ENCODE peak calls at places on chromosomes 4 and X, in nine cellular contexts. U, M, D, B, V, X, C, T and P are unnamed samples.

GRCh38 chr4:76752911-76753494 is 144.9 kb downstream of the SOWAHB start:
- DNase-seq in T (peak), D (peak), B (no peak), C (no peak), V (no peak), X (no peak), U (no peak), M (no peak), P (peak)

GRCh38 chr4:120007171-120007894 is 59.3 kb downstream of the MAD2L1 start:
- DNase-seq in C (no peak), X (no peak), D (no peak), T (no peak), M (no peak), U (no peak), B (no peak), V (no peak), P (no peak)

GRCh38 chrX:153413731-153414130 is 2.5 kb downstream of the ZFP92 start:
- DNase-seq in T (no peak), V (no peak), U (no peak), B (peak), D (no peak), C (no peak), M (no peak), X (no peak), P (no peak)

GRCh38 chrX:2351999-2352995 is 148.5 kb downstream of the DHRSX start:
- DNase-seq in T (peak), V (no peak), D (no peak), C (no peak), U (no peak), B (no peak), X (no peak), M (no peak), P (no peak)

GRCh38 chr4:78806943-78807458 is 30.9 kb downstream of the BMP2K start:
- DNase-seq in T (no peak), U (no peak), X (no peak), D (no peak), M (no peak), V (no peak), C (no peak), B (no peak), P (no peak)

GRCh38 chr4:113292371-113293042 is 243.1 kb downstream of the ANK2 start:
- DNase-seq in T (no peak), V (peak), X (peak), D (no peak), U (no peak), B (no peak), C (no peak), M (peak), P (no peak)

GRCh38 chr4:56182356-56182755 is 204.9 kb downstream of the AASDH start:
- DNase-seq in D (no peak), X (no peak), B (no peak), T (no peak), C (no peak), V (no peak), M (no peak), U (no peak), P (no peak)

GRCh38 chrX:42567268-42567667 is 210.7 kb downstream of the PPP1R2C start:
- DNase-seq in C (no peak), B (no peak), D (no peak), X (no peak), T (no peak), V (no peak), U (no peak), M (no peak), P (no peak)

GRCh38 chrX:13152511-13152868 is 108.1 kb upstream of the FAM9C start:
- DNase-seq in B (no peak), D (no peak), X (no peak), M (no peak), V (no peak), T (no peak), C (no peak), U (no peak), P (no peak)

GRCh38 chrX:1493877-1494510 is 41.3 kb upstream of the ASMTL start:
- DNase-seq in X (peak), U (no peak), T (no peak), V (no peak), B (peak), C (no peak), D (no peak), M (no peak), P (no peak)

GRCh38 chr4:1705732-1706131 is 6.4 kb downstream of the SLBP start:
- DNase-seq in C (no peak), V (no peak), X (no peak), T (no peak), B (no peak), U (no peak), M (peak), D (no peak), P (no peak)

GRCh38 chr4:70688795-70689231 is 481 bp downstream of the UTP3 start:
- DNase-seq in C (no peak), T (no peak), X (peak), V (no peak), D (no peak), M (no peak), B (peak), U (no peak), P (no peak)

GRCh38 chr4:124530464-124531077 is 182.0 kb downstream of the ANKRD50 start:
- DNase-seq in T (no peak), C (no peak), U (no peak), D (no peak), X (no peak), M (no peak), V (no peak), B (no peak), P (no peak)

GRCh38 chrX:108447303-108447702 is 7.7 kb downstream of the COL4A5 start:
- DNase-seq in U (no peak), X (no peak), V (no peak), D (no peak), T (no peak), M (no peak), C (no peak), B (no peak), P (no peak)

GRCh38 chrX:97587171-97587570 is 703.5 kb downstream of the RPA4 start:
- DNase-seq in M (no peak), D (no peak), B (no peak), T (no peak), U (no peak), V (no peak), C (no peak), X (no peak), P (no peak)

GRCh38 chr4:165293061-165293460 is 34.4 kb upstream of the MSMO1 start:
- DNase-seq in T (no peak), D (no peak), B (no peak), X (no peak), U (no peak), M (no peak), V (peak), C (no peak), P (no peak)

GRCh38 chr4:3013839-3014350 is 50.5 kb downstream of the GRK4 start:
- DNase-seq in D (no peak), M (no peak), V (no peak), T (no peak), X (no peak), B (no peak), U (no peak), C (peak), P (no peak)

GRCh38 chr4:3371038-3371437 is 70.7 kb upstream of the HGFAC start:
- DNase-seq in U (no peak), V (no peak), T (peak), M (peak), C (no peak), D (no peak), B (peak), X (no peak), P (peak)

GRCh38 chr4:141458501-141458900 is 177.9 kb upstream of the IL15 start:
- DNase-seq in B (no peak), X (no peak), U (no peak), T (peak), D (no peak), V (no peak), C (no peak), M (no peak), P (no peak)

GRCh38 chr4:985123-985830 is 1.6 kb upstream of the IDUA start:
- DNase-seq in U (no peak), X (peak), M (no peak), C (no peak), D (no peak), T (peak), V (no peak), B (peak), P (no peak)

GRCh38 chr4:80261989-80262600 is 4.4 kb upstream of the FGF5 start:
- DNase-seq in D (no peak), C (no peak), V (no peak), M (no peak), T (no peak), U (no peak), B (no peak), X (no peak), P (no peak)

GRCh38 chr4:122746485-122746965 is 14.0 kb downstream of the BBS12 start:
- DNase-seq in T (no peak), U (no peak), D (no peak), X (no peak), B (no peak), C (no peak), M (no peak), V (no peak), P (no peak)

GRCh38 chrX:69025802-69026301 is 139.4 kb downstream of the PJA1 start:
- DNase-seq in M (no peak), C (no peak), B (no peak), V (no peak), U (no peak), X (no peak), D (no peak), T (no peak), P (no peak)

GRCh38 chr4:183492791-183493221 is 12.1 kb upstream of the ING2 start:
- DNase-seq in T (peak), C (no peak), M (no peak), U (no peak), B (no peak), D (no peak), X (no peak), V (no peak), P (no peak)

GRCh38 chrX:139933904-139934303 is 1.1 kb upstream of the ATP11C start:
- DNase-seq in X (peak), M (no peak), T (no peak), U (no peak), B (no peak), C (no peak), V (no peak), D (no peak), P (no peak)

GRCh38 chr4:182258441-182259031 is 15.3 kb downstream of the TENM3 start:
- DNase-seq in C (no peak), M (no peak), X (no peak), D (no peak), U (no peak), T (no peak), V (no peak), B (no peak), P (no peak)

GRCh38 chrX:33735182-33735581 is 396.9 kb downstream of the FAM47A start:
- DNase-seq in X (no peak), U (no peak), D (no peak), V (no peak), C (no peak), B (no peak), T (no peak), M (no peak), P (no peak)

GRCh38 chr4:147760695-147761094 is 28.8 kb downstream of the ARHGAP10 start:
- DNase-seq in X (peak), U (peak), C (no peak), M (peak), D (no peak), V (no peak), T (no peak), B (no peak), P (no peak)

GRCh38 chr4:169338246-169338645 is 67.5 kb upstream of the SH3RF1 start:
- DNase-seq in V (no peak), X (no peak), M (no peak), B (no peak), T (no peak), U (no peak), D (no peak), C (no peak), P (no peak)

GRCh38 chrX:7316887-7317286 is 168.9 kb upstream of the PUDP start:
- DNase-seq in U (no peak), T (no peak), D (no peak), B (no peak), C (no peak), V (no peak), M (no peak), X (no peak), P (no peak)

GRCh38 chrX:8988456-8988855 is 45.5 kb downstream of the FAM9B start:
- DNase-seq in T (no peak), U (peak), X (no peak), V (no peak), B (peak), C (no peak), M (no peak), D (no peak), P (no peak)

GRCh38 chr4:20086067-20086466 is 165.6 kb upstream of the SLIT2 start:
- DNase-seq in M (no peak), U (no peak), C (no peak), V (no peak), T (no peak), B (no peak), D (no peak), X (no peak), P (no peak)

GRCh38 chr4:128769011-128769410 is 40.5 kb upstream of the JADE1 start:
- DNase-seq in M (no peak), V (no peak), U (no peak), B (no peak), D (no peak), X (no peak), C (no peak), T (no peak), P (no peak)

GRCh38 chr4:53531695-53532224 is 59.5 kb downstream of the LNX1 start:
- DNase-seq in C (no peak), X (no peak), M (no peak), B (no peak), U (no peak), V (no peak), D (no peak), T (no peak), P (no peak)

GRCh38 chr4:53527930-53528329 is 63.4 kb downstream of the LNX1 start:
- DNase-seq in M (no peak), V (no peak), X (no peak), T (no peak), B (no peak), D (no peak), U (no peak), C (no peak), P (no peak)

GRCh38 chr4:53529025-53529424 is 62.3 kb downstream of the LNX1 start:
- DNase-seq in M (no peak), T (no peak), U (no peak), B (no peak), D (no peak), C (no peak), V (no peak), X (no peak), P (no peak)

GRCh38 chr4:53522334-53522733 is 69.0 kb downstream of the LNX1 start:
- DNase-seq in U (no peak), B (no peak), D (no peak), T (no peak), M (no peak), C (no peak), X (no peak), V (no peak), P (no peak)

DNA sequence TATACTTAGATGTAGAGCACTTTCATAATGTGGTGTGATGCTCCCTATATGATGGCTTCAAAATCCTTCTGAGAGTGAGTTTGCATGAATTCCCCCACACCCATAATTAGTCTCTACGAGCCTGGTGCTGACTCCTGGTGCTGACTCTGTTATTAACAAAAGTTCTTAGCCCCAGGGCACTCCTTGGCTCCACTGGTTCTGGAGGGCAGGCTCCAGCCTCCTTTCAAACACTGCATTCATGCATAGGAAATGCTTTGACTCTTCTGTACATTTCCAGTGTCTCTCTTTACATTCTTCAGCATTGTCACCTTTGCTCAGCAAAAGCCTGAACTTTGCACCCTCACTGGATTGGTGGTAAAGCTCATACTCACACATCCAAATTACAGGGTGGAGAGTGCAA is 63.9 kb downstream of the LNX1 start:
- DNase-seq in V (no peak), B (no peak), T (no peak), D (no peak), U (no peak), X (no peak), M (no peak), C (no peak), P (no peak)
- TF ChIP-seq POLR2A in V (no peak), B (no peak), T (no peak), D (no peak), U (no peak), X (no peak), M (no peak), C (no peak), P (no peak)

GRCh38 chrX:37653397-37654085 is 32.0 kb upstream of the XK start:
- DNase-seq in C (no peak), V (no peak), U (no peak), M (no peak), T (no peak), X (no peak), B (no peak), D (no peak), P (no peak)

GRCh38 chrX:37652053-37652452 is 33.5 kb upstream of the XK start:
- DNase-seq in U (no peak), X (no peak), T (no peak), M (no peak), B (no peak), C (no peak), D (no peak), V (no peak), P (no peak)

GRCh38 chrX:37658352-37659030 is 27.1 kb upstream of the XK start:
- DNase-seq in B (no peak), U (no peak), V (no peak), T (no peak), X (no peak), C (no peak), D (no peak), M (no peak), P (no peak)

DNA sequence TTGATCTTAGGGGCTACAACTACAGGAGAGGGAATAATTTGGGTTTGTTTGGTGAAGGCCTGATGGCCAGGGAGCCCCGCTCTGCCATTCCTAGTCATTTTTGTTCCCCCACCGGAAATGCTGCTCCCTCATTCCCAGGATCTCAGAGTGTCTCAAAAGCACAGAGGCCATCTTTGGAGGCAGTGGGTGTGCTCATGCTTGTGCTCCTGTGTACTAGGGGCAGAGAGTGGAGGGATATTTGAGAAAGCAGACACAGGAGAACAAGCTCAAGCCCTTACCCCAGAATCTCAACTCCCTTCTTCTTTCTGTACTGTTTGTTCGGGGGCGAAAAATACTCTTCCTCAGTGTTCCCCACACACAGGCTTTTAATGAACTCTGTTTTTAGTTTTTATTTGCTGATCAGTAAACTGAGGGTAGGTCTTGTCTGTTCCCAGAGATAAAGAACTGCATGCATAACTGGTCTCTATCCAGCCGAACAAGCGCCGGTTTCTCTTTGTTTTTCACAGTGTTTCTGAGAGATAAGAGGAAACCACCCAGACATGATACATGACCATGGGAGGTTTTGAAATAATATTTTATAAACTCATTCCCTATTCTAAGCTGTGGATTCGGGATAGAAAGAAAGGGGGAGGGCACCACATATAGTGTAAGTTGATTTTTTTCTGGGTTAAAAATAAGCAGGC is 32.9 kb upstream of the XK start:
- DNase-seq in D (no peak), C (no peak), M (no peak), V (no peak), X (no peak), B (no peak), U (no peak), T (no peak), P (no peak)
- TF ChIP-seq POLR2AphosphoS5 in D (no peak), C (no peak), M (no peak), V (no peak), X (no peak), B (no peak), U (no peak), T (no peak), P (no peak)

GRCh38 chr4:6591305-6591704 is 16.3 kb downstream of the MAN2B2 start:
- DNase-seq in M (no peak), U (no peak), C (no peak), B (no peak), X (no peak), T (no peak), D (no peak), V (no peak), P (no peak)

GRCh38 chr4:6584865-6585264 is 9.9 kb downstream of the MAN2B2 start:
- DNase-seq in X (no peak), M (no peak), U (no peak), V (no peak), C (no peak), B (no peak), T (no peak), D (no peak), P (no peak)

GRCh38 chr4:6589444-6589843 is 14.5 kb downstream of the MAN2B2 start:
- DNase-seq in X (no peak), V (no peak), M (no peak), U (no peak), C (no peak), D (no peak), T (no peak), B (no peak), P (no peak)

GRCh38 chr4:6582889-6583504 is 8.0 kb downstream of the MAN2B2 start:
- DNase-seq in T (peak), D (peak), U (no peak), B (no peak), C (peak), M (no peak), X (no peak), V (no peak), P (no peak)

DNA sequence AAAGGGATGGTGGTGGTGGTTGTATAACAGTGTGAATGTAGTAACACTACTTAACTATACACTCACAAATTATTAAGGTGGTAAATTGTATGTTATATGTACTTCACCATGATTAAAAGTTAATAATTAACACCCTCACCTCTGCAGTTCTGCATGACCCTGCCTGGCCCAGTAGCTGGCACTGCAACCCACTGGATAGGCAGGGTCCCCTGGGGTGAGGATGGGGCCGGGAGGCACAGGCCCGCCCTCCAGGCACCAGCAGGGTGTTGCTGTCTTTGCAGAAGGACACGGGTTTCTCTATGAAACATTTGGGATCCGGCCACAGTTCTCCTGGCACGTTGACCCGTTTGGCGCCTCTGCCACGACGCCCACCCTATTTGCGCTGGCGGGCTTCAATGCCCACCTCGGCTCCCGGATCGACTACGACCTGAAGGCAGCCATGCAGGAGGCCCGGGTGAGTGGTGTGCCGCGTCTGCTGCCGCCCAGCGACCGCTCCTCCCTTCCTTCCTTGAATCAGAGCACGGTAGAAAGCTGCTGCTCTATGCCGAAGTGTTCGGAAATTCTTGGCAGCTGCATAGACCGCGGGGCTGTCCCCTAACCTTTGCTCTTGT is 11.8 kb downstream of the MAN2B2 start:
- DNase-seq in M (no peak), B (no peak), U (no peak), T (no peak), X (no peak), D (no peak), C (no peak), V (no peak), P (no peak)
- H3K27ac ChIP-seq in M (no peak), B (no peak), U (no peak), T (no peak), X (no peak), D (no peak), C (no peak), V (no peak), P (no peak)

DNA sequence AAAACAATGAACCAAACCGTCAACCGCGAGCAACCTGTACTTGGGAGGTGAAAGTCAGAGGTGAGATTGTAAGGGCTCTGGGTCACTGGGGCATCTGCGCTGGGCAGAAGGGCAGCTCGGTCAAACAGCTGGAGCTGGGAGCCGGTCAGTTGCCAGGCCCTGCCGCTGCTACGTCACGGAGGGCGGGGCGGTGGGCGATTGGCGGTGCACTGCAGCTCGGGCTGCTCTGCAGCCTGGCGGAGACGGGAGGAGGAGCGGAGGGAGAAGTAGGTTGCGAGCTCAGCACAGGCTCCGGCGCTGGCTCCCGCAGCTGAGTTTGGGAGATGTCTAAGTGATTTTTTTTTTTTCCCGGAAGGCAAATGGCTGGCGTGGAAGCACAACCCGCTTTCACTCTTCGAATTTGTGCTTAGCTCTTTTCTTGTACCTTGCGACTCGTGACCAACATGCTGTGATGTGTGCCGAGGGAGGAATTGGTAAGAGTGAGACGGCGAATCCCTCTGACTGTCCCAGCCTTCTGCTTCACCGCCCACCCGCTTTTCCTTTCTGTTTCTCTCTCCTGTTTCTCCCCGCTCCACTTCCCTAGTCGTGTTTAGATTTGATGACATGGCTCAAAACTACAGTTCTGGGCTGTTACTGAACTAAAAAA is at the start of gene ATP10D:
- DNase-seq in V (peak), C (peak), X (peak), D (peak), M (peak), B (peak), U (peak), T (peak), P (peak)
- TF ChIP-seq POLR2A in V (peak), C (peak), X (peak), D (peak), M (peak), B (peak), U (peak), T (peak), P (peak)